ENCODE peak calls at places on chromosomes 5 and 9, in ten cellular contexts. One of them, this sample, is unnamed.

GRCh38 chr9:95834281-95834907 is 41.1 kb upstream of the ERCC6L2 start:
- DNase-seq in astrocyte: peak; percentile 79
- DNase-seq in fibroblast of lung: peak; percentile 56
- DNase-seq in brain microvascular endothelial cell: peak; percentile 80
- DNase-seq in aorta: no peak
- DNase-seq in stomach: no peak
- DNase-seq in CD8-positive, alpha-beta memory T cell: no peak
- DNase-seq in cardiac muscle cell: no peak
- DNase-seq in CD8-positive, alpha-beta T cell: no peak
- DNase-seq in colonic mucosa: no peak
- DNase-seq in this sample: no peak

GRCh38 chr5:139795074-139796001 is at the start of gene PSD2:
- DNase-seq in colonic mucosa: no peak
- DNase-seq in stomach: peak; percentile 39
- DNase-seq in cardiac muscle cell: peak; percentile 61
- DNase-seq in CD8-positive, alpha-beta T cell: no peak
- DNase-seq in CD8-positive, alpha-beta memory T cell: no peak
- DNase-seq in aorta: peak; percentile 83
- DNase-seq in brain microvascular endothelial cell: no peak
- DNase-seq in astrocyte: no peak
- DNase-seq in fibroblast of lung: no peak
- DNase-seq in this sample: peak; percentile 92

GRCh38 chr5:11903121-11903613 is 1.1 kb downstream of the CTNND2 start:
- DNase-seq in stomach: no peak
- DNase-seq in aorta: no peak
- DNase-seq in astrocyte: peak; percentile 18
- DNase-seq in fibroblast of lung: no peak
- DNase-seq in CD8-positive, alpha-beta memory T cell: no peak
- DNase-seq in CD8-positive, alpha-beta T cell: no peak
- DNase-seq in brain microvascular endothelial cell: no peak
- DNase-seq in cardiac muscle cell: peak; percentile 67
- DNase-seq in colonic mucosa: no peak
- DNase-seq in this sample: peak; percentile 57

GRCh38 chr9:14993891-14994554 is 83.8 kb upstream of the FREM1 start:
- DNase-seq in stomach: no peak
- DNase-seq in aorta: no peak
- DNase-seq in brain microvascular endothelial cell: no peak
- DNase-seq in CD8-positive, alpha-beta T cell: no peak
- DNase-seq in fibroblast of lung: no peak
- DNase-seq in CD8-positive, alpha-beta memory T cell: no peak
- DNase-seq in cardiac muscle cell: no peak
- DNase-seq in astrocyte: no peak
- DNase-seq in colonic mucosa: no peak
- DNase-seq in this sample: no peak

GRCh38 chr5:132813599-132814440 is 718 bp downstream of the SOWAHA start:
- DNase-seq in colonic mucosa: peak; percentile 37
- DNase-seq in aorta: no peak
- DNase-seq in astrocyte: no peak
- DNase-seq in CD8-positive, alpha-beta T cell: no peak
- DNase-seq in cardiac muscle cell: peak; percentile 58
- DNase-seq in CD8-positive, alpha-beta memory T cell: peak; percentile 58
- DNase-seq in stomach: peak; percentile 65
- DNase-seq in brain microvascular endothelial cell: no peak
- DNase-seq in fibroblast of lung: no peak
- DNase-seq in this sample: peak; percentile 90

GRCh38 chr5:120510994-120511686 is 47.0 kb downstream of the PRR16 start:
- DNase-seq in stomach: no peak
- DNase-seq in CD8-positive, alpha-beta memory T cell: no peak
- DNase-seq in aorta: no peak
- DNase-seq in brain microvascular endothelial cell: no peak
- DNase-seq in colonic mucosa: no peak
- DNase-seq in cardiac muscle cell: no peak
- DNase-seq in astrocyte: no peak
- DNase-seq in CD8-positive, alpha-beta T cell: no peak
- DNase-seq in fibroblast of lung: no peak
- DNase-seq in this sample: no peak

GRCh38 chr9:18358325-18358724 is 115.6 kb upstream of the ADAMTSL1 start:
- DNase-seq in aorta: no peak
- DNase-seq in cardiac muscle cell: no peak
- DNase-seq in fibroblast of lung: no peak
- DNase-seq in brain microvascular endothelial cell: no peak
- DNase-seq in astrocyte: peak; percentile 50
- DNase-seq in stomach: no peak
- DNase-seq in CD8-positive, alpha-beta memory T cell: no peak
- DNase-seq in colonic mucosa: no peak
- DNase-seq in CD8-positive, alpha-beta T cell: no peak
- DNase-seq in this sample: no peak

GRCh38 chr5:75509956-75510355 is 1.5 kb downstream of the CERT1 start:
- DNase-seq in CD8-positive, alpha-beta T cell: no peak
- DNase-seq in aorta: no peak
- DNase-seq in CD8-positive, alpha-beta memory T cell: no peak
- DNase-seq in colonic mucosa: peak; percentile 20
- DNase-seq in cardiac muscle cell: peak; percentile 17
- DNase-seq in fibroblast of lung: peak; percentile 79
- DNase-seq in astrocyte: peak; percentile 43
- DNase-seq in stomach: no peak
- DNase-seq in brain microvascular endothelial cell: peak; percentile 47
- DNase-seq in this sample: peak; percentile 75

DNA sequence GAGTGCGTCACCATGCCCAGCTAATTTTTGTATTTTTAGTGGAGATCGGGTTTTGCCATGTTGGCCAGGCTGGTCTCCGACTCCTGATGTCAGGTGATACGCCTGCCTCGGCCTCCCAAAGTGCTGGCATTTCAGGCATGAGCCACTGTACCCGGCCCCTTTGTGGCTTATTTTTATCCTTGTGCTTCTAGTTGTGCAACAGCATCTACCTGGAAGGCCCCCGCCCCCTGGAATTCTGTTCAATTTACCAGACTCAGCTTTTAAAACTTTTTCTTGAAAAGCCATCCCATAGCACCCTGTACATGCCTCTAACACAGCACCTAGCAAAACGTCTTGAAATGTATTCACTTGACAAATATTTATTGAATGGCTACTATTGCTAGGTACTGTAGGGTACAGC is 9.7 kb upstream of the GPBP1 start:
- DNase-seq in stomach: no peak
- DNase-seq in aorta: no peak
- DNase-seq in fibroblast of lung: no peak
- DNase-seq in colonic mucosa: no peak
- DNase-seq in cardiac muscle cell: no peak
- DNase-seq in CD8-positive, alpha-beta T cell: no peak
- DNase-seq in CD8-positive, alpha-beta memory T cell: no peak
- DNase-seq in astrocyte: no peak
- DNase-seq in brain microvascular endothelial cell: no peak
- DNase-seq in this sample: no peak
- H3K27ac ChIP-seq in stomach: no peak overlapping the region
- H3K27ac ChIP-seq in aorta: no peak overlapping the region
- H3K27ac ChIP-seq in fibroblast of lung: no peak overlapping the region
- H3K27ac ChIP-seq in colonic mucosa: no peak overlapping the region
- H3K27ac ChIP-seq in cardiac muscle cell: no peak overlapping the region
- H3K27ac ChIP-seq in CD8-positive, alpha-beta T cell: no peak overlapping the region
- H3K27ac ChIP-seq in CD8-positive, alpha-beta memory T cell: no peak overlapping the region
- H3K27ac ChIP-seq in astrocyte: no peak overlapping the region
- H3K27ac ChIP-seq in brain microvascular endothelial cell: no peak overlapping the region
- H3K27ac ChIP-seq in this sample: no peak overlapping the region

GRCh38 chr9:133672503-133673259 is 36.5 kb downstream of the DBH start:
- DNase-seq in CD8-positive, alpha-beta memory T cell: no peak
- DNase-seq in fibroblast of lung: no peak
- DNase-seq in aorta: no peak
- DNase-seq in brain microvascular endothelial cell: no peak
- DNase-seq in astrocyte: no peak
- DNase-seq in CD8-positive, alpha-beta T cell: no peak
- DNase-seq in stomach: no peak
- DNase-seq in colonic mucosa: no peak
- DNase-seq in cardiac muscle cell: no peak
- DNase-seq in this sample: no peak
- H3K4me3 ChIP-seq in CD8-positive, alpha-beta memory T cell: no peak overlapping the region
- H3K4me3 ChIP-seq in fibroblast of lung: no peak overlapping the region
- H3K4me3 ChIP-seq in aorta: no peak overlapping the region
- H3K4me3 ChIP-seq in brain microvascular endothelial cell: no peak overlapping the region
- H3K4me3 ChIP-seq in astrocyte: no peak overlapping the region
- H3K4me3 ChIP-seq in CD8-positive, alpha-beta T cell: no peak overlapping the region
- H3K4me3 ChIP-seq in stomach: no peak overlapping the region
- H3K4me3 ChIP-seq in colonic mucosa: no peak overlapping the region
- H3K4me3 ChIP-seq in cardiac muscle cell: no peak overlapping the region
- H3K4me3 ChIP-seq in this sample: no peak overlapping the region

GRCh38 chr5:159073030-159073429 is 26.7 kb downstream of the EBF1 start:
- DNase-seq in stomach: no peak
- DNase-seq in CD8-positive, alpha-beta memory T cell: no peak
- DNase-seq in colonic mucosa: no peak
- DNase-seq in CD8-positive, alpha-beta T cell: no peak
- DNase-seq in cardiac muscle cell: no peak
- DNase-seq in brain microvascular endothelial cell: no peak
- DNase-seq in aorta: no peak
- DNase-seq in fibroblast of lung: peak; percentile 9
- DNase-seq in astrocyte: no peak
- DNase-seq in this sample: no peak
- H3K27ac ChIP-seq in stomach: no peak overlapping the region
- H3K27ac ChIP-seq in CD8-positive, alpha-beta memory T cell: no peak overlapping the region
- H3K27ac ChIP-seq in colonic mucosa: no peak overlapping the region
- H3K27ac ChIP-seq in CD8-positive, alpha-beta T cell: no peak overlapping the region
- H3K27ac ChIP-seq in cardiac muscle cell: no peak overlapping the region
- H3K27ac ChIP-seq in brain microvascular endothelial cell: no peak overlapping the region
- H3K27ac ChIP-seq in aorta: peak overlapping the region; percentile 89
- H3K27ac ChIP-seq in fibroblast of lung: no peak overlapping the region
- H3K27ac ChIP-seq in astrocyte: no peak overlapping the region
- H3K27ac ChIP-seq in this sample: peak overlapping the region; percentile 78

DNA sequence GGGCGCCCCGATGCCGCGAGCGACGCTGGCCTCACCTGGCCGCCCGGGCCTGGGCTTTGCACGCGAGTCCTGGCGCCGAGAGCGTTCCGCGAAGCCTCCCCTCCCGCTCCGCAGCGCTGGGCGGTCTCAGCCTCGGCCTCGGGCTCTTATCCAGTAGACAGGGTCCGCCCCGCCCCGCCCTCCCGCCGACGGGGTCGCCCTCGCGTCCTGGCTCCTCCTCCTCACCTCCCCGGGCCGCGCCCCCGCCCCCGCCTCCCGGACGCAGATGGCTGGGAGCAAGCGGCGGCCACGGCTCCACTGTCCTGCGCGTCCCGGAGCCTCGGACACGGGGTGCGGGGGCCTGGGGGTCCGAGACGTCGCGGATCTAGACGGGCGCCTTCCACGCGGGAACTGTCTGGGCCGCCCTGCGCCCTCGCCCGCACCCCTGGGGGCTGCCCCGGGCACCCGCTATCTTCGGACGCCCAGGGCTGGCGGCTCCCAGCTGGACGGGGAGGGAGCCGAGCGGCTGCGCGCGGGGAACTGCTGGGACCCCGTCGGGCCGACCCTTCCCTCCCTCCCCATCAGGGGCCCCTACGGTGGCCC is at the start of gene SLC6A3:
- DNase-seq in stomach: peak; percentile 27
- DNase-seq in colonic mucosa: peak; percentile 44
- DNase-seq in fibroblast of lung: no peak
- DNase-seq in cardiac muscle cell: peak; percentile 81
- DNase-seq in astrocyte: no peak
- DNase-seq in CD8-positive, alpha-beta memory T cell: no peak
- DNase-seq in aorta: peak; percentile 79
- DNase-seq in brain microvascular endothelial cell: no peak
- DNase-seq in CD8-positive, alpha-beta T cell: peak; percentile 27
- DNase-seq in this sample: peak; percentile 66
- H3K4me3 ChIP-seq in stomach: peak within 1 kb of the TSS; percentile 25
- H3K4me3 ChIP-seq in colonic mucosa: no peak within 1 kb of the TSS
- H3K4me3 ChIP-seq in fibroblast of lung: no peak within 1 kb of the TSS
- H3K4me3 ChIP-seq in cardiac muscle cell: peak within 1 kb of the TSS; percentile 10
- H3K4me3 ChIP-seq in astrocyte: no peak within 1 kb of the TSS
- H3K4me3 ChIP-seq in CD8-positive, alpha-beta memory T cell: no peak within 1 kb of the TSS
- H3K4me3 ChIP-seq in aorta: no peak within 1 kb of the TSS
- H3K4me3 ChIP-seq in brain microvascular endothelial cell: no peak within 1 kb of the TSS
- H3K4me3 ChIP-seq in CD8-positive, alpha-beta T cell: no peak within 1 kb of the TSS
- H3K4me3 ChIP-seq in this sample: no peak within 1 kb of the TSS

DNA sequence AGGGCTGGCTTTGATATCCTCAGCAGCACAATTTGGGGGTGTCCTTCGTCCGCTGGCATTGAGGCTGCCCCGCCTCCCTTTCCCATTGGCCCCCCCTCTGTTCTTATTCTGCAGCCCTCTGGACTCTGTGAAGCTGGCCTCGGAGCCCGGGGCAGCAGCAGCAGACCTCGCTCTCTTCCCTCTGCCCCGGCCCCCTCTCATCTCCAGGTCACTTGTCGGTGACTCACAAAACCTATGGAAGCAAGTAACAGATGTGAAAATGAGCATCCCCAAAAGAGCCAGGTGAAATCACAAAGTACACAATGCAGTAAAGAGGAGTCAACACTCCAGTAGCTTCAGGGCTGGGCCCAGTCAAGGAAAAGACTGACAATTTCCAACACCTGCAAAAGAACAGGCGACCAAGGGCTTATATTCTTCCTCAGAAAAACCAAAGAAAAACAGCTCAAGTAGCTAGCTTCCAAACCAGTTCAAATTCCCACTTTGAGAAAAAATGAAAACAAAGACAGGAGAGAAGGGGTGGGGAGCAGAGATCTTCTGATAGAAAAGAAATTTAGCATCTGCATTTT is 97.5 kb downstream of the ZNF608 start:
- DNase-seq in stomach: no peak
- DNase-seq in CD8-positive, alpha-beta memory T cell: no peak
- DNase-seq in brain microvascular endothelial cell: no peak
- DNase-seq in colonic mucosa: no peak
- DNase-seq in CD8-positive, alpha-beta T cell: no peak
- DNase-seq in fibroblast of lung: no peak
- DNase-seq in astrocyte: no peak
- DNase-seq in cardiac muscle cell: no peak
- DNase-seq in aorta: no peak
- DNase-seq in this sample: no peak
- H3K27ac ChIP-seq in stomach: peak overlapping the region; percentile 49
- H3K27ac ChIP-seq in CD8-positive, alpha-beta memory T cell: no peak overlapping the region
- H3K27ac ChIP-seq in brain microvascular endothelial cell: peak overlapping the region; percentile 32
- H3K27ac ChIP-seq in colonic mucosa: peak overlapping the region; percentile 50
- H3K27ac ChIP-seq in CD8-positive, alpha-beta T cell: no peak overlapping the region
- H3K27ac ChIP-seq in fibroblast of lung: peak overlapping the region; percentile 36
- H3K27ac ChIP-seq in astrocyte: no peak overlapping the region
- H3K27ac ChIP-seq in cardiac muscle cell: peak overlapping the region; percentile 46
- H3K27ac ChIP-seq in aorta: no peak overlapping the region
- H3K27ac ChIP-seq in this sample: no peak overlapping the region

GRCh38 chr5:107668154-107668932 is 2.4 kb downstream of the EFNA5 start:
- DNase-seq in cardiac muscle cell: no peak
- DNase-seq in colonic mucosa: no peak
- DNase-seq in brain microvascular endothelial cell: peak; percentile 11
- DNase-seq in CD8-positive, alpha-beta T cell: no peak
- DNase-seq in astrocyte: no peak
- DNase-seq in aorta: no peak
- DNase-seq in CD8-positive, alpha-beta memory T cell: no peak
- DNase-seq in fibroblast of lung: no peak
- DNase-seq in stomach: no peak
- DNase-seq in this sample: peak; percentile 80
- H3K4me3 ChIP-seq in cardiac muscle cell: peak overlapping the region; percentile 73
- H3K4me3 ChIP-seq in colonic mucosa: no peak overlapping the region
- H3K4me3 ChIP-seq in brain microvascular endothelial cell: peak overlapping the region; percentile 88
- H3K4me3 ChIP-seq in CD8-positive, alpha-beta T cell: no peak overlapping the region
- H3K4me3 ChIP-seq in astrocyte: no peak overlapping the region
- H3K4me3 ChIP-seq in aorta: peak overlapping the region; percentile 52
- H3K4me3 ChIP-seq in CD8-positive, alpha-beta memory T cell: no peak overlapping the region
- H3K4me3 ChIP-seq in fibroblast of lung: peak overlapping the region; percentile 70
- H3K4me3 ChIP-seq in stomach: peak overlapping the region; percentile 50
- H3K4me3 ChIP-seq in this sample: peak overlapping the region; percentile 79

This sample was measured in osteoblast.